ENCODE peak calls at places on chromosomes 4 and X, in nine cellular contexts. One of them, this sample, is unnamed.

GRCh38 chr4:148808416-148808815 is 366.2 kb upstream of the NR3C2 start:
- DNase-seq in A549: no peak
- DNase-seq in tibial nerve: no peak
- DNase-seq in GM12878: no peak
- DNase-seq in stomach: no peak
- DNase-seq in H1: no peak
- DNase-seq in sigmoid colon: no peak
- DNase-seq in SK-N-SH: no peak
- DNase-seq in transverse colon: no peak
- DNase-seq in this sample: no peak

GRCh38 chrX:136497556-136498048 is at the start of gene HTATSF1:
- DNase-seq in A549: peak; percentile 20
- DNase-seq in tibial nerve: no peak
- DNase-seq in GM12878: no peak
- DNase-seq in stomach: peak; percentile 30
- DNase-seq in H1: peak; percentile 48
- DNase-seq in sigmoid colon: peak; percentile 67
- DNase-seq in SK-N-SH: no peak
- DNase-seq in transverse colon: no peak
- DNase-seq in this sample: no peak

GRCh38 chr4:80266267-80266901 is at the start of gene FGF5:
- DNase-seq in A549: no peak
- DNase-seq in tibial nerve: no peak
- DNase-seq in GM12878: no peak
- DNase-seq in stomach: no peak
- DNase-seq in H1: peak; percentile 77
- DNase-seq in sigmoid colon: peak; percentile 86
- DNase-seq in SK-N-SH: peak; percentile 83
- DNase-seq in transverse colon: peak; percentile 36
- DNase-seq in this sample: peak; percentile 33

GRCh38 chr4:98786866-98787265 is 128.5 kb upstream of the TSPAN5 start:
- DNase-seq in A549: no peak
- DNase-seq in tibial nerve: no peak
- DNase-seq in GM12878: no peak
- DNase-seq in stomach: no peak
- DNase-seq in H1: no peak
- DNase-seq in sigmoid colon: no peak
- DNase-seq in SK-N-SH: no peak
- DNase-seq in transverse colon: no peak
- DNase-seq in this sample: no peak

GRCh38 chr4:12723849-12724447 is 760.2 kb downstream of the RAB28 start:
- DNase-seq in A549: no peak
- DNase-seq in tibial nerve: no peak
- DNase-seq in GM12878: no peak
- DNase-seq in stomach: no peak
- DNase-seq in H1: no peak
- DNase-seq in sigmoid colon: no peak
- DNase-seq in SK-N-SH: no peak
- DNase-seq in transverse colon: no peak
- DNase-seq in this sample: no peak

GRCh38 chrX:71111141-71111843 is at the start of gene IL2RG:
- DNase-seq in A549: no peak
- DNase-seq in tibial nerve: no peak
- DNase-seq in GM12878: peak; percentile 87
- DNase-seq in stomach: peak; percentile 46
- DNase-seq in H1: no peak
- DNase-seq in sigmoid colon: no peak
- DNase-seq in SK-N-SH: no peak
- DNase-seq in transverse colon: peak; percentile 72
- DNase-seq in this sample: no peak

GRCh38 chr4:151675366-151676060 is 85.3 kb downstream of the GATB start:
- DNase-seq in A549: no peak
- DNase-seq in tibial nerve: no peak
- DNase-seq in GM12878: no peak
- DNase-seq in stomach: no peak
- DNase-seq in H1: no peak
- DNase-seq in sigmoid colon: no peak
- DNase-seq in SK-N-SH: peak; percentile 43
- DNase-seq in transverse colon: no peak
- DNase-seq in this sample: peak; percentile 50

GRCh38 chrX:7107968-7108480 is 39.5 kb upstream of the STS start:
- DNase-seq in A549: no peak
- DNase-seq in tibial nerve: no peak
- DNase-seq in GM12878: no peak
- DNase-seq in stomach: no peak
- DNase-seq in H1: no peak
- DNase-seq in sigmoid colon: no peak
- DNase-seq in SK-N-SH: no peak
- DNase-seq in transverse colon: no peak
- DNase-seq in this sample: no peak

GRCh38 chr4:151841107-151841506 is 80.3 kb upstream of the GATB start:
- DNase-seq in A549: no peak
- DNase-seq in tibial nerve: no peak
- DNase-seq in GM12878: no peak
- DNase-seq in stomach: no peak
- DNase-seq in H1: no peak
- DNase-seq in sigmoid colon: no peak
- DNase-seq in SK-N-SH: no peak
- DNase-seq in transverse colon: no peak
- DNase-seq in this sample: no peak

GRCh38 chr4:186952709-186953108 is 229.1 kb upstream of the FAT1 start:
- DNase-seq in A549: no peak
- DNase-seq in tibial nerve: no peak
- DNase-seq in GM12878: no peak
- DNase-seq in stomach: no peak
- DNase-seq in H1: no peak
- DNase-seq in sigmoid colon: no peak
- DNase-seq in SK-N-SH: no peak
- DNase-seq in transverse colon: no peak
- DNase-seq in this sample: no peak

GRCh38 chrX:50068893-50069292 is 131.9 kb downstream of the AKAP4 start:
- DNase-seq in A549: no peak
- DNase-seq in tibial nerve: no peak
- DNase-seq in GM12878: no peak
- DNase-seq in stomach: no peak
- DNase-seq in H1: no peak
- DNase-seq in sigmoid colon: no peak
- DNase-seq in SK-N-SH: no peak
- DNase-seq in transverse colon: no peak
- DNase-seq in this sample: no peak

GRCh38 chr4:155615054-155615887 is 51.4 kb upstream of the GUCY1A1 start:
- DNase-seq in A549: no peak
- DNase-seq in tibial nerve: no peak
- DNase-seq in GM12878: no peak
- DNase-seq in stomach: no peak
- DNase-seq in H1: no peak
- DNase-seq in sigmoid colon: no peak
- DNase-seq in SK-N-SH: no peak
- DNase-seq in transverse colon: no peak
- DNase-seq in this sample: no peak

GRCh38 chr4:155617312-155617711 is 49.3 kb upstream of the GUCY1A1 start:
- DNase-seq in A549: no peak
- DNase-seq in tibial nerve: no peak
- DNase-seq in GM12878: no peak
- DNase-seq in stomach: no peak
- DNase-seq in H1: no peak
- DNase-seq in sigmoid colon: no peak
- DNase-seq in SK-N-SH: no peak
- DNase-seq in transverse colon: no peak
- DNase-seq in this sample: no peak

GRCh38 chr4:155614111-155614762 is 52.4 kb upstream of the GUCY1A1 start:
- DNase-seq in A549: no peak
- DNase-seq in tibial nerve: no peak
- DNase-seq in GM12878: no peak
- DNase-seq in stomach: no peak
- DNase-seq in H1: no peak
- DNase-seq in sigmoid colon: no peak
- DNase-seq in SK-N-SH: no peak
- DNase-seq in transverse colon: no peak
- DNase-seq in this sample: no peak

GRCh38 chr4:155618183-155618838 is 48.3 kb upstream of the GUCY1A1 start:
- DNase-seq in A549: no peak
- DNase-seq in tibial nerve: no peak
- DNase-seq in GM12878: no peak
- DNase-seq in stomach: no peak
- DNase-seq in H1: no peak
- DNase-seq in sigmoid colon: no peak
- DNase-seq in SK-N-SH: no peak
- DNase-seq in transverse colon: no peak
- DNase-seq in this sample: no peak

GRCh38 chr4:155616112-155616511 is 50.5 kb upstream of the GUCY1A1 start:
- DNase-seq in A549: no peak
- DNase-seq in tibial nerve: no peak
- DNase-seq in GM12878: no peak
- DNase-seq in stomach: no peak
- DNase-seq in H1: no peak
- DNase-seq in sigmoid colon: no peak
- DNase-seq in SK-N-SH: no peak
- DNase-seq in transverse colon: no peak
- DNase-seq in this sample: no peak
- H3K4me1 ChIP-seq in A549: no peaks in the 10 kb centered on the region
- H3K4me1 ChIP-seq in tibial nerve: peaks cover 12% of the 10 kb centered on the region
- H3K4me1 ChIP-seq in GM12878: no peaks in the 10 kb centered on the region
- H3K4me1 ChIP-seq in stomach: no peaks in the 10 kb centered on the region
- H3K4me1 ChIP-seq in H1: no peaks in the 10 kb centered on the region
- H3K4me1 ChIP-seq in sigmoid colon: no peaks in the 10 kb centered on the region
- H3K4me1 ChIP-seq in SK-N-SH: no peaks in the 10 kb centered on the region
- H3K4me1 ChIP-seq in transverse colon: no peaks in the 10 kb centered on the region
- H3K4me1 ChIP-seq in this sample: no peaks in the 10 kb centered on the region

GRCh38 chrX:3697701-3698279 is 15.7 kb downstream of the PRKX start:
- DNase-seq in A549: no peak
- DNase-seq in tibial nerve: peak; percentile 40
- DNase-seq in GM12878: no peak
- DNase-seq in stomach: no peak
- DNase-seq in H1: no peak
- DNase-seq in sigmoid colon: peak; percentile 67
- DNase-seq in SK-N-SH: no peak
- DNase-seq in transverse colon: no peak
- DNase-seq in this sample: no peak
- TF ChIP-seq EP300 in A549: no peak
- TF ChIP-seq EP300 in tibial nerve: peak; percentile 64
- TF ChIP-seq EP300 in GM12878: no peak
- TF ChIP-seq EP300 in stomach: no peak
- TF ChIP-seq EP300 in H1: no peak
- TF ChIP-seq EP300 in sigmoid colon: no peak
- TF ChIP-seq EP300 in SK-N-SH: no peak
- TF ChIP-seq EP300 in transverse colon: peak; percentile 28
- TF ChIP-seq EP300 in this sample: no peak

GRCh38 chrX:24148118-24148517 is 1.4 kb upstream of the ZFX start:
- DNase-seq in A549: no peak
- DNase-seq in tibial nerve: no peak
- DNase-seq in GM12878: no peak
- DNase-seq in stomach: no peak
- DNase-seq in H1: no peak
- DNase-seq in sigmoid colon: no peak
- DNase-seq in SK-N-SH: no peak
- DNase-seq in transverse colon: no peak
- DNase-seq in this sample: no peak
- H3K4me3 ChIP-seq in A549: peak overlapping the region; percentile 85
- H3K4me3 ChIP-seq in tibial nerve: peak overlapping the region; percentile 69
- H3K4me3 ChIP-seq in GM12878: peak overlapping the region; percentile 63
- H3K4me3 ChIP-seq in stomach: peak overlapping the region; percentile 75
- H3K4me3 ChIP-seq in H1: no peak overlapping the region
- H3K4me3 ChIP-seq in sigmoid colon: no peak overlapping the region
- H3K4me3 ChIP-seq in SK-N-SH: peak overlapping the region; percentile 62
- H3K4me3 ChIP-seq in transverse colon: no peak overlapping the region
- H3K4me3 ChIP-seq in this sample: peak overlapping the region; percentile 73

GRCh38 chr4:124212835-124213640 is 499.5 kb downstream of the ANKRD50 start:
- DNase-seq in A549: no peak
- DNase-seq in tibial nerve: no peak
- DNase-seq in GM12878: no peak
- DNase-seq in stomach: no peak
- DNase-seq in H1: no peak
- DNase-seq in sigmoid colon: peak; percentile 53
- DNase-seq in SK-N-SH: no peak
- DNase-seq in transverse colon: no peak
- DNase-seq in this sample: peak; percentile 27
- H3K4me1 ChIP-seq in A549: no peaks in the 10 kb centered on the region
- H3K4me1 ChIP-seq in tibial nerve: peaks cover 12% of the 10 kb centered on the region
- H3K4me1 ChIP-seq in GM12878: no peaks in the 10 kb centered on the region
- H3K4me1 ChIP-seq in stomach: peaks cover 7% of the 10 kb centered on the region
- H3K4me1 ChIP-seq in H1: no peaks in the 10 kb centered on the region
- H3K4me1 ChIP-seq in sigmoid colon: no peaks in the 10 kb centered on the region
- H3K4me1 ChIP-seq in SK-N-SH: peaks cover 8% of the 10 kb centered on the region
- H3K4me1 ChIP-seq in transverse colon: no peaks in the 10 kb centered on the region
- H3K4me1 ChIP-seq in this sample: no peaks in the 10 kb centered on the region

DNA sequence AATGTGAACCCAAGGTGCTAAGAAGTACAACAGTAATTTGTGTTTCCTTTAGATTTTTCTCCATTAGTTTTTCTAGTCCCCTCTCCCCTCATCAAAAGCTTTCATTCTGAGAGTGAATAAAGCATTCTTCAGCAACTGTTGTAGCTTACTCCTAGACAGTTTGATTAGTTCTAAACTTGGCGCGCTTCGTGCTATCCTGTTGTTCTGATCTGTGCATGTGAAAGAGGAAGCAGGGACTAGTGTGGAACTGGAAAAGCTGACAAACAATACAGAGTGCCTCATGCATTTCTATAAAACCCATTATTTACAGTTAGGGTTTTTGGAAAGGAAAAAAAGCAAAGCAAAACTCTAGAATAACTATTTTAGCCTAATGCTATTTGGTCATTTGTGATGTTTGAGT is 556.9 kb upstream of the SLIT2 start:
- DNase-seq in A549: no peak
- DNase-seq in tibial nerve: no peak
- DNase-seq in GM12878: no peak
- DNase-seq in stomach: no peak
- DNase-seq in H1: no peak
- DNase-seq in sigmoid colon: no peak
- DNase-seq in SK-N-SH: no peak
- DNase-seq in transverse colon: no peak
- DNase-seq in this sample: no peak
- TF ChIP-seq EP300 in A549: no peak
- TF ChIP-seq EP300 in tibial nerve: no peak
- TF ChIP-seq EP300 in GM12878: no peak
- TF ChIP-seq EP300 in stomach: no peak
- TF ChIP-seq EP300 in H1: no peak
- TF ChIP-seq EP300 in sigmoid colon: no peak
- TF ChIP-seq EP300 in SK-N-SH: no peak
- TF ChIP-seq EP300 in transverse colon: no peak
- TF ChIP-seq EP300 in this sample: no peak

DNA sequence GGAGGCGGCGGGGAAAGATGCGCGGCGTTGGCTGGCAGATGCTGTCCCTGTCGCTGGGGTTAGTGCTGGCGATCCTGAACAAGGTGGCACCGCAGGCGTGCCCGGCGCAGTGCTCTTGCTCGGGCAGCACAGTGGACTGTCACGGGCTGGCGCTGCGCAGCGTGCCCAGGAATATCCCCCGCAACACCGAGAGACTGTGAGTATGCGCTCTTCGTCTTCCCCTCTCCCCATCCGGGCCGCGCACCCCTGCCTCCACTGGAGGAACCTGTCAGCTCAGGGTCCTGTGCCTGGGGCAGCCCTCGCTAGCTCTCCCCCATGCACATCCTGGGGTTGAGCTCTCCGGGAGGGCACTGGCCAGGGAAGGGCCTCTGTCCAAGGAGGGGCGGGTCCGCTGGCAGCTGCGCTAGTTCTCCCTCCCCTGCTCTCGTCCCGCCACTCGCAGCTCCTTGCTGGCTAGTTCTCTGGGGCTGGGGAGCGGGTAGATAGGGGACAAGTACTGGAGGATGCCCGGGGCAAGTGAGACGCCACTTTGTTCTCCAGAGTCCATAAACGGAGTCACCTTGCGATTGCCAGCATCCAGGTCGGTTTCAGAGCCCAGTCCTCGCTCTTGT is 2.2 kb downstream of the SLIT2 start:
- DNase-seq in A549: no peak
- DNase-seq in tibial nerve: no peak
- DNase-seq in GM12878: no peak
- DNase-seq in stomach: no peak
- DNase-seq in H1: peak; percentile 67
- DNase-seq in sigmoid colon: peak; percentile 75
- DNase-seq in SK-N-SH: peak; percentile 67
- DNase-seq in transverse colon: peak; percentile 12
- DNase-seq in this sample: no peak
- H3K4me3 ChIP-seq in A549: no peak overlapping the region
- H3K4me3 ChIP-seq in tibial nerve: peak overlapping the region; percentile 65
- H3K4me3 ChIP-seq in GM12878: no peak overlapping the region
- H3K4me3 ChIP-seq in stomach: peak overlapping the region; percentile 62
- H3K4me3 ChIP-seq in H1: peak overlapping the region; percentile 71
- H3K4me3 ChIP-seq in sigmoid colon: peak overlapping the region; percentile 54
- H3K4me3 ChIP-seq in SK-N-SH: peak overlapping the region; percentile 96
- H3K4me3 ChIP-seq in transverse colon: peak overlapping the region; percentile 42
- H3K4me3 ChIP-seq in this sample: peak overlapping the region; percentile 71